ENCODE peak calls at places on chromosome 14, in five cellular contexts. M is psoas muscle, J is fibroblast of lung, K is sigmoid colon, V is prostate gland. D is an unnamed sample.

GRCh38 chr14:81268016-81268416 is 47.3 kb upstream of the GTF2A1 start:
- DNase-seq in J (peak; percentile 12), M (no peak), K (no peak), V (no peak), D (no peak)

GRCh38 chr14:24630872-24631477 is 3.0 kb downstream of the GZMB start:
- DNase-seq in V (peak; percentile 47), J (no peak), M (no peak), K (no peak), D (peak; percentile 26)

GRCh38 chr14:32129124-32129523 is 52.0 kb downstream of the ARHGAP5 start:
- DNase-seq in J (peak; percentile 87), M (no peak), K (no peak), V (no peak), D (peak; percentile 85)

GRCh38 chr14:96662116-96662901 is 134.9 kb upstream of the VRK1 start:
- DNase-seq in V (no peak), J (peak; percentile 8), K (no peak), M (no peak), D (no peak)

GRCh38 chr14:63273091-63273490 is 45.6 kb downstream of the GPHB5 start:
- DNase-seq in J (peak; percentile 40), V (no peak), M (no peak), K (no peak), D (peak; percentile 73)

GRCh38 chr14:55957950-55958349 is 160.3 kb upstream of the PELI2 start:
- DNase-seq in M (no peak), J (peak; percentile 47), V (no peak), K (no peak), D (no peak)

GRCh38 chr14:56119221-56119967 is 1.2 kb downstream of the PELI2 start:
- DNase-seq in J (peak; percentile 47), K (peak; percentile 77), V (peak; percentile 16), M (peak; percentile 73), D (peak; percentile 25)

GRCh38 chr14:55350461-55350860 is 61.2 kb downstream of the ATG14 start:
- DNase-seq in K (no peak), J (no peak), M (no peak), V (no peak), D (no peak)

GRCh38 chr14:69320581-69321365 is 60.8 kb downstream of the GALNT16 start:
- DNase-seq in K (peak; percentile 20), J (no peak), M (no peak), V (no peak), D (no peak)

GRCh38 chr14:32011225-32011624 is 65.9 kb upstream of the ARHGAP5 start:
- DNase-seq in V (no peak), M (no peak), K (no peak), J (peak; percentile 51), D (no peak)

GRCh38 chr14:22935156-22935555 is 6.0 kb upstream of the PRMT5 start:
- DNase-seq in M (no peak), J (no peak), K (no peak), V (no peak), D (no peak)

GRCh38 chr14:96906434-96906833 is 109.3 kb downstream of the VRK1 start:
- DNase-seq in J (no peak), K (no peak), M (no peak), V (no peak), D (no peak)

GRCh38 chr14:67428501-67429031 is 16.6 kb upstream of the PLEK2 start:
- DNase-seq in M (no peak), V (no peak), K (no peak), J (peak; percentile 82), D (peak; percentile 76)

GRCh38 chr14:96286251-96286650 is 30.2 kb downstream of the BDKRB1 start:
- DNase-seq in J (no peak), M (no peak), V (no peak), K (no peak), D (no peak)

GRCh38 chr14:70416322-70416716 is 571 bp downstream of the SYNJ2BP start:
- DNase-seq in J (peak; percentile 9), M (no peak), K (no peak), V (no peak), D (peak; percentile 27)

GRCh38 chr14:28707814-28708213 is 58.8 kb upstream of the FOXG1 start:
- DNase-seq in V (no peak), K (no peak), J (peak; percentile 93), M (no peak), D (peak; percentile 51)

GRCh38 chr14:50039734-50040400 is 76.5 kb downstream of the VCPKMT start:
- DNase-seq in M (no peak), V (no peak), K (no peak), J (peak; percentile 69), D (no peak)

GRCh38 chr14:50974118-50974517 is 29.8 kb upstream of the PYGL start:
- DNase-seq in J (no peak), V (no peak), K (no peak), M (peak; percentile 79), D (no peak)

GRCh38 chr14:76337619-76338545 is 38.1 kb upstream of the ESRRB start:
- DNase-seq in J (no peak), M (no peak), K (no peak), V (no peak), D (peak; percentile 15)

GRCh38 chr14:75884198-75884611 is 97.6 kb downstream of the TGFB3 start:
- DNase-seq in V (no peak), J (peak; percentile 92), K (no peak), M (no peak), D (peak; percentile 90)

GRCh38 chr14:74841230-74842207 is 34.4 kb downstream of the PROX2 start:
- DNase-seq in M (no peak), V (no peak), J (no peak), K (no peak), D (no peak)

GRCh38 chr14:95346820-95347219 is 27.1 kb upstream of the CLMN start:
- DNase-seq in J (peak; percentile 19), M (no peak), V (no peak), K (no peak), D (no peak)

GRCh38 chr14:80924365-80925103 is 17.0 kb downstream of the CEP128 start:
- DNase-seq in K (no peak), M (no peak), J (no peak), V (no peak), D (no peak)

GRCh38 chr14:39374846-39375245 is 57.4 kb downstream of the FBXO33 start:
- DNase-seq in J (peak; percentile 74), V (no peak), M (no peak), K (no peak), D (peak; percentile 75)

GRCh38 chr14:92122761-92123160 is 992 bp downstream of the CPSF2 start:
- DNase-seq in M (no peak), J (peak; percentile 5), V (no peak), K (no peak), D (peak; percentile 14)

GRCh38 chr14:90599748-90600507 is 203.1 kb downstream of the CALM1 start:
- DNase-seq in M (no peak), V (peak; percentile 26), J (peak; percentile 42), K (peak; percentile 53), D (peak; percentile 63)

GRCh38 chr14:34220921-34221320 is 241.1 kb downstream of the SPTSSA start:
- DNase-seq in M (no peak), V (no peak), K (no peak), J (no peak), D (no peak)

GRCh38 chr14:80475074-80475473 is 263.8 kb upstream of the DIO2 start:
- DNase-seq in J (peak; percentile 70), V (no peak), K (no peak), M (no peak), D (peak; percentile 22)

GRCh38 chr14:24861083-24861630 is 188.8 kb downstream of the STXBP6 start:
- DNase-seq in M (no peak), J (peak; percentile 93), V (no peak), K (no peak), D (peak; percentile 50)

GRCh38 chr14:88248606-88249005 is 74.5 kb downstream of the KCNK10 start:
- DNase-seq in K (no peak), V (no peak), J (peak; percentile 23), M (no peak), D (peak; percentile 58)

GRCh38 chr14:49876563-49877127 is 16.2 kb upstream of the ARF6 start:
- DNase-seq in K (no peak), M (no peak), V (no peak), J (no peak), D (no peak)

GRCh38 chr14:23530360-23531055 is 21.1 kb downstream of the ZFHX2 start:
- DNase-seq in K (no peak), M (no peak), J (no peak), V (no peak), D (no peak)

GRCh38 chr14:99824776-99825175 is 31.6 kb downstream of the EML1 start:
- DNase-seq in J (no peak), V (no peak), M (no peak), K (no peak), D (no peak)

GRCh38 chr14:49134940-49135339 is 451.2 kb downstream of the RPS29 start:
- DNase-seq in J (no peak), M (no peak), K (no peak), V (no peak), D (no peak)

GRCh38 chr14:75141967-75142366 is 15.1 kb upstream of the NEK9 start:
- DNase-seq in V (no peak), M (no peak), J (peak; percentile 36), K (no peak), D (peak; percentile 50)

GRCh38 chr14:69049675-69050074 is 70.6 kb upstream of the ACTN1 start:
- DNase-seq in J (peak; percentile 86), M (no peak), V (no peak), K (peak; percentile 78), D (peak; percentile 95)

GRCh38 chr14:88551936-88552565 is 2.8 kb downstream of the PTPN21 start:
- DNase-seq in M (peak; percentile 56), V (peak; percentile 24), K (peak; percentile 69), J (peak; percentile 34), D (peak; percentile 34)

GRCh38 chr14:105488781-105489606 is 2.1 kb upstream of the TEDC1 start:
- DNase-seq in V (no peak), M (peak; percentile 58), K (no peak), J (no peak), D (no peak)
- H3K4me3 ChIP-seq in V (no peak overlapping the region), M (peak overlapping the region; percentile 75), K (no peak overlapping the region), J (peak overlapping the region; percentile 70), D (no peak overlapping the region)

DNA sequence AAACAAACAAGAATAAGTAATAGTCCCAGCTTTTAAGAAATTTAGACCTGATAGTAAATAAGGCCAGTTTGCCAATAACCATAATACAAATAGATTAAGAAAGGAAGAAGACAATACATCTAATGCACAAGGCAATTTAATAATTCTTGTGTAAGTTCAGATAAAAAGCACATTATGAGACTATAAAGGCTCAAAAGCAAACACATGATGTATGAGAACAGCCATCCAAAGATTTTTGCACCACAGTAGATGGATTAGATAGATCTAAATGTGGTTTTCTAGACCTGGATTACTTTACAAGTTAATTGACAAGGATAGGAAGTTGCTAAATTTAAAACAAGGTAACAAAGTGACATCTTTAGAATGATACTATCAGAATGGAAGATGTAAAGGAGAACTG is 125.4 kb downstream of the PRKD1 start:
- DNase-seq in J (no peak), V (no peak), M (no peak), K (no peak), D (no peak)
- TF ChIP-seq CTCF in J (no peak), V (no peak), M (no peak), K (no peak), D (no peak)

DNA sequence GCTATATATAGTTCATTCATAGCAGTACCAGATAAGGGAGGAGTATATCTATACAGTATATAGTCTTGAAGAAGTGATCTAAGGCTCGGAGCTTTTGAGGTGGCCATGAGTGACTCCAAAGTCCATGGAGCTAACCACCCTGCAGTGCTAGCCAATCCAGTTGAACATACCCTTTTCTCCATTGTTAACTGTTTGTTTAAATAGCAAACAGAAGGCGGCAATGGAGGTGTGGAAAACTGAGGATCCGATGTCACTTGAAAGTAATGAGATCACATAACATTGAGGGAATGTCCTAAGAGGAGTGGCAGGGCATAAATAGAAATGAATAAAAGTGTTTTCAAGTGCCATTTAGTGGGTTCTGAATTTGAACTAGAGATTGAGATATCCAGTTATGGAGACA is 12.4 kb upstream of the SNAPC1 start:
- DNase-seq in M (no peak), J (no peak), K (no peak), V (no peak), D (no peak)
- H3K4me3 ChIP-seq in M (peak overlapping the region; percentile 68), J (peak overlapping the region; percentile 58), K (no peak overlapping the region), V (no peak overlapping the region), D (no peak overlapping the region)

GRCh38 chr14:77376771-77377501 is at the start of the genes SAMD15 and TMED8:
- DNase-seq in M (peak; percentile 93), V (peak; percentile 74), K (peak; percentile 85), J (peak; percentile 84), D (peak; percentile 85)
- TF ChIP-seq CTCF in M (peak; percentile 20), V (no peak), K (peak; percentile 32), J (peak; percentile 15), D (peak; percentile 35)

D was measured in fibroblast of the aortic adventitia.